ENCODE peak calls at places on chromosomes 12 and 14, in eight cellular contexts. One of them, this sample, is unnamed.

GRCh38 chr12:27651201-27651600 is 45.0 kb upstream of the REP15 start:
- DNase-seq in GM12878: no peak
- DNase-seq in HepG2: no peak
- DNase-seq in SK-N-SH: no peak
- DNase-seq in HCT116: no peak
- DNase-seq in Panc1: no peak
- DNase-seq in K562: no peak
- DNase-seq in GM23338: no peak
- DNase-seq in this sample: no peak

GRCh38 chr12:102806110-102806509 is 110.9 kb downstream of the PAH start:
- DNase-seq in HCT116: no peak
- DNase-seq in SK-N-SH: no peak
- DNase-seq in GM23338: peak
- DNase-seq in K562: no peak
- DNase-seq in HepG2: no peak
- DNase-seq in Panc1: no peak
- DNase-seq in GM12878: no peak
- DNase-seq in this sample: no peak

GRCh38 chr14:95545769-95546168 is 10.9 kb downstream of the GLRX5 start:
- DNase-seq in GM23338: no peak
- DNase-seq in GM12878: no peak
- DNase-seq in Panc1: peak
- DNase-seq in HCT116: peak
- DNase-seq in SK-N-SH: no peak
- DNase-seq in K562: peak
- DNase-seq in HepG2: no peak
- DNase-seq in this sample: no peak

GRCh38 chr12:13179159-13180074 is 17.1 kb upstream of the EMP1 start:
- DNase-seq in GM23338: peak
- DNase-seq in SK-N-SH: peak
- DNase-seq in GM12878: no peak
- DNase-seq in HepG2: no peak
- DNase-seq in K562: no peak
- DNase-seq in HCT116: no peak
- DNase-seq in Panc1: no peak
- DNase-seq in this sample: peak

GRCh38 chr12:26124491-26125450 is at the start of gene BHLHE41:
- DNase-seq in GM12878: no peak
- DNase-seq in SK-N-SH: peak
- DNase-seq in GM23338: peak
- DNase-seq in HCT116: no peak
- DNase-seq in HepG2: no peak
- DNase-seq in Panc1: peak
- DNase-seq in K562: no peak
- DNase-seq in this sample: no peak

GRCh38 chr12:124898200-124898950 is 16.1 kb downstream of the UBC start:
- DNase-seq in GM23338: peak
- DNase-seq in HepG2: peak
- DNase-seq in SK-N-SH: peak
- DNase-seq in K562: peak
- DNase-seq in Panc1: no peak
- DNase-seq in HCT116: no peak
- DNase-seq in GM12878: no peak
- DNase-seq in this sample: no peak

GRCh38 chr12:76543831-76544347 is 15.7 kb downstream of the OSBPL8 start:
- DNase-seq in K562: no peak
- DNase-seq in Panc1: no peak
- DNase-seq in HCT116: no peak
- DNase-seq in HepG2: no peak
- DNase-seq in GM12878: no peak
- DNase-seq in SK-N-SH: no peak
- DNase-seq in GM23338: no peak
- DNase-seq in this sample: no peak

GRCh38 chr12:9948606-9949286 is 16.6 kb upstream of the CLEC2A start:
- DNase-seq in HepG2: no peak
- DNase-seq in HCT116: no peak
- DNase-seq in K562: no peak
- DNase-seq in GM12878: peak
- DNase-seq in GM23338: no peak
- DNase-seq in Panc1: no peak
- DNase-seq in SK-N-SH: no peak
- DNase-seq in this sample: no peak

GRCh38 chr12:69067713-69068112 is 134.7 kb upstream of the CPM start:
- DNase-seq in Panc1: no peak
- DNase-seq in HCT116: no peak
- DNase-seq in SK-N-SH: no peak
- DNase-seq in K562: no peak
- DNase-seq in GM12878: no peak
- DNase-seq in GM23338: no peak
- DNase-seq in HepG2: no peak
- DNase-seq in this sample: no peak

GRCh38 chr14:105247026-105247425 is 1.3 kb upstream of the BTBD6 start:
- DNase-seq in Panc1: no peak
- DNase-seq in K562: no peak
- DNase-seq in GM23338: no peak
- DNase-seq in GM12878: no peak
- DNase-seq in HepG2: no peak
- DNase-seq in HCT116: no peak
- DNase-seq in SK-N-SH: no peak
- DNase-seq in this sample: no peak

GRCh38 chr12:53102883-53103807 is at the start of gene SOAT2:
- DNase-seq in SK-N-SH: no peak
- DNase-seq in K562: peak
- DNase-seq in Panc1: no peak
- DNase-seq in GM23338: no peak
- DNase-seq in HCT116: no peak
- DNase-seq in GM12878: peak
- DNase-seq in HepG2: peak
- DNase-seq in this sample: no peak

GRCh38 chr14:99502989-99503421 is 21.8 kb downstream of the CCNK start:
- DNase-seq in GM12878: no peak
- DNase-seq in Panc1: no peak
- DNase-seq in SK-N-SH: no peak
- DNase-seq in HepG2: no peak
- DNase-seq in GM23338: peak
- DNase-seq in HCT116: no peak
- DNase-seq in K562: no peak
- DNase-seq in this sample: no peak

GRCh38 chr14:59846595-59846994 is 24.0 kb downstream of the RTN1 start:
- DNase-seq in HepG2: no peak
- DNase-seq in GM23338: no peak
- DNase-seq in HCT116: no peak
- DNase-seq in SK-N-SH: no peak
- DNase-seq in Panc1: no peak
- DNase-seq in GM12878: no peak
- DNase-seq in K562: no peak
- DNase-seq in this sample: no peak

GRCh38 chr14:68951051-68951797 is 27.9 kb downstream of the ACTN1 start:
- DNase-seq in SK-N-SH: peak
- DNase-seq in HCT116: peak
- DNase-seq in HepG2: no peak
- DNase-seq in GM12878: no peak
- DNase-seq in K562: no peak
- DNase-seq in Panc1: peak
- DNase-seq in GM23338: no peak
- DNase-seq in this sample: peak

GRCh38 chr12:77723308-77723707 is 107.4 kb upstream of the NAV3 start:
- DNase-seq in GM12878: no peak
- DNase-seq in HCT116: no peak
- DNase-seq in K562: no peak
- DNase-seq in Panc1: no peak
- DNase-seq in HepG2: no peak
- DNase-seq in SK-N-SH: no peak
- DNase-seq in GM23338: no peak
- DNase-seq in this sample: no peak
- TF ChIP-seq POLR2AphosphoS5 in GM12878: no peak
- TF ChIP-seq POLR2AphosphoS5 in HCT116: no peak
- TF ChIP-seq POLR2AphosphoS5 in K562: no peak
- TF ChIP-seq POLR2AphosphoS5 in Panc1: no peak
- TF ChIP-seq POLR2AphosphoS5 in HepG2: no peak
- TF ChIP-seq POLR2AphosphoS5 in SK-N-SH: no peak
- TF ChIP-seq POLR2AphosphoS5 in GM23338: no peak
- TF ChIP-seq POLR2AphosphoS5 in this sample: no peak

GRCh38 chr12:4825139-4825858 is 84.4 kb upstream of the KCNA1 start:
- DNase-seq in Panc1: no peak
- DNase-seq in SK-N-SH: no peak
- DNase-seq in HepG2: no peak
- DNase-seq in GM12878: no peak
- DNase-seq in HCT116: no peak
- DNase-seq in GM23338: no peak
- DNase-seq in K562: no peak
- DNase-seq in this sample: no peak
- TF ChIP-seq REST in Panc1: no peak
- TF ChIP-seq REST in SK-N-SH: no peak
- TF ChIP-seq REST in HepG2: no peak
- TF ChIP-seq REST in GM12878: no peak
- TF ChIP-seq REST in HCT116: no peak
- TF ChIP-seq REST in GM23338: no peak
- TF ChIP-seq REST in K562: no peak
- TF ChIP-seq REST in this sample: no peak

DNA sequence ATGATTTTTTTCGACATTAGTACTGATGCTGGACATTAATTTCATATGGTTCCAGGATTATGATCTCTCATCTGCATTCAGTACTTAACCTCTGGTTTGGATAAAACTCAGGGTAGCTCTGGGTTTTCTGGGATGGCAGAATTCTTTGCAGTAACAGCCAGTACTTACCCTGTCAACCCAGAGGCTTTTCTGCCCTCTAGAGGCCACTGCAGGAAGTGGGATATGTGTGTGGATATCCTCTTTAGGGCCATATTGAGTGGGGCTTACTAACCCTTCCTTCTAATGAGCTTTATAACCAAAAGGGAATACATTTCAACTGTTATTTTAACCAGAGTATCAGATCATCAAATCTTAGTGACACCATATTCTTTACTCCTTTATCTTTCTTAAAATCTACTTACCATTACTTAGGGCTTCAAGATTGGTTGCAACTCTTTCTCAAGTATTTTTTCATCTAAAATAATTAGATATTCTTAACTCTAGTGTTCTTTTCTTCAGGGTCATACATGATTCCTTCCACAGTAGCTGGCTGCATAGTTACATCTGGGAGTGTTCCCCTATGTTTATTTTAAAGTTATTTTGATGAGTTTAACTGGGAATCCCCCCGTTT is 488.0 kb upstream of the STXBP6 start:
- DNase-seq in GM12878: no peak
- DNase-seq in HepG2: peak
- DNase-seq in GM23338: peak
- DNase-seq in HCT116: no peak
- DNase-seq in K562: peak
- DNase-seq in SK-N-SH: peak
- DNase-seq in Panc1: no peak
- DNase-seq in this sample: peak
- TF ChIP-seq CTCF in GM12878: peak
- TF ChIP-seq CTCF in HepG2: peak
- TF ChIP-seq CTCF in GM23338: peak
- TF ChIP-seq CTCF in HCT116: no peak
- TF ChIP-seq CTCF in K562: peak
- TF ChIP-seq CTCF in SK-N-SH: peak
- TF ChIP-seq CTCF in Panc1: peak
- TF ChIP-seq CTCF in this sample: peak

GRCh38 chr12:58082996-58083395 is 141.6 kb downstream of the ATP23 start:
- DNase-seq in Panc1: no peak
- DNase-seq in HepG2: no peak
- DNase-seq in GM23338: no peak
- DNase-seq in K562: no peak
- DNase-seq in HCT116: no peak
- DNase-seq in GM12878: no peak
- DNase-seq in SK-N-SH: no peak
- DNase-seq in this sample: no peak
- TF ChIP-seq POLR2AphosphoS5 in Panc1: no peak
- TF ChIP-seq POLR2AphosphoS5 in HepG2: no peak
- TF ChIP-seq POLR2AphosphoS5 in GM23338: no peak
- TF ChIP-seq POLR2AphosphoS5 in K562: no peak
- TF ChIP-seq POLR2AphosphoS5 in HCT116: no peak
- TF ChIP-seq POLR2AphosphoS5 in GM12878: no peak
- TF ChIP-seq POLR2AphosphoS5 in SK-N-SH: no peak
- TF ChIP-seq POLR2AphosphoS5 in this sample: no peak

GRCh38 chr14:102824832-102825231 is 47.6 kb downstream of the TRAF3 start:
- DNase-seq in GM12878: no peak
- DNase-seq in Panc1: peak
- DNase-seq in K562: no peak
- DNase-seq in HepG2: no peak
- DNase-seq in HCT116: no peak
- DNase-seq in SK-N-SH: no peak
- DNase-seq in GM23338: no peak
- DNase-seq in this sample: no peak
- TF ChIP-seq REST in GM12878: no peak
- TF ChIP-seq REST in Panc1: no peak
- TF ChIP-seq REST in K562: no peak
- TF ChIP-seq REST in HepG2: no peak
- TF ChIP-seq REST in HCT116: no peak
- TF ChIP-seq REST in SK-N-SH: no peak
- TF ChIP-seq REST in GM23338: no peak
- TF ChIP-seq REST in this sample: no peak

DNA sequence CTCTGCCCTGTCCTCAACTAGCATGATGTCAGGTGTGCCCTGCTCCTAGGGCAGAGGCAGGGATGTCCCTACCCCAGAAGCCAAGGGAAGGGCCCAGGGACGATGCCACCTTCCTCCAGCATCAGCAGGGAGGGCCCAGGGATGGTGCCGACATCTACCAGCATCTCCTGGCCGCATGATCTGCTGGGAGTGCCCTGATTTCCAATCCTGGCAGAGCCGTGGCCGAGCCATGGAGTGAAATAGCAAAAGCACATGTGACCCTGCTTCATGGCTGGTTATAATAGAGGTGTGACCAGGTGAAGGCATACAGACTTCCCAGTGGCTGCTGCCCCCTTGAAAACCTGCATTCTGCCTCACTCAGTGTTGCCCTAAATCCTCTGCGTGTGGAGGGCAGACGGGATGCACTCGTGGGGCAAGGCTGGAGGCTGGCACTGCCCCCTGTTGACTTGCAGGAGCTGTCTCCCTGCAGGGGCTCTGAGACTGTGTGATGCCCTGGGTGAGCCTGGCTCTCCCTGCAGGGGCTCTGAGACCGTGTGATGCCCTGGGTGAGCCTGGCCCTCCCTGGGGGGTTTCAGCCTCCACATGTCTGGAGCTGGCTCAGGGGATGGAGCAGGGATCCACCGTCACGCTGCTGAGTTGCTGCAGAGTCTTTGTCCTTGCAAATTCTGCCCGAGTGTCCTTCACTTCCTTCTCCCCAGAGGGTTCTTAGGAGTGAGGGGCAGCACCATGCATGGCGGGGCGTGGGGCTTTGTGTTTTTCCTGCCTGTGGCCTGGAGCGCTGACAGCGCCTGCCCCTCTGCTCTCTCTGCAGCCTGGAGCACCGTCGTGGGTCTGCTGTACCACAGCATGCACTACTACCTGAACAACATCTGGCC is 51.7 kb downstream of the ADGRD1 start:
- DNase-seq in SK-N-SH: no peak
- DNase-seq in GM23338: no peak
- DNase-seq in Panc1: no peak
- DNase-seq in HepG2: no peak
- DNase-seq in HCT116: no peak
- DNase-seq in K562: no peak
- DNase-seq in GM12878: no peak
- DNase-seq in this sample: no peak
- TF ChIP-seq CTCF in SK-N-SH: no peak
- TF ChIP-seq CTCF in GM23338: peak
- TF ChIP-seq CTCF in Panc1: no peak
- TF ChIP-seq CTCF in HepG2: no peak
- TF ChIP-seq CTCF in HCT116: no peak
- TF ChIP-seq CTCF in K562: no peak
- TF ChIP-seq CTCF in GM12878: peak
- TF ChIP-seq CTCF in this sample: no peak

GRCh38 chr12:14902465-14902864 is 16.8 kb upstream of the MGP start:
- DNase-seq in HCT116: no peak
- DNase-seq in K562: no peak
- DNase-seq in GM12878: no peak
- DNase-seq in HepG2: no peak
- DNase-seq in GM23338: no peak
- DNase-seq in SK-N-SH: no peak
- DNase-seq in Panc1: no peak
- DNase-seq in this sample: no peak
- TF ChIP-seq POLR2AphosphoS5 in HCT116: no peak
- TF ChIP-seq POLR2AphosphoS5 in K562: no peak
- TF ChIP-seq POLR2AphosphoS5 in GM12878: no peak
- TF ChIP-seq POLR2AphosphoS5 in HepG2: no peak
- TF ChIP-seq POLR2AphosphoS5 in GM23338: no peak
- TF ChIP-seq POLR2AphosphoS5 in SK-N-SH: no peak
- TF ChIP-seq POLR2AphosphoS5 in Panc1: no peak
- TF ChIP-seq POLR2AphosphoS5 in this sample: no peak